ENCODE peak calls at places on chromosomes 13 and 19, in ten cellular contexts. P, R, H, N, Y, V, G, S, J and W are unnamed samples.

GRCh38 chr19:49387936-49388372 is at the start of gene KASH5:
- DNase-seq in P (no peak), R (no peak), H (peak; percentile 86), N (no peak), Y (peak; percentile 68), V (peak; percentile 83), G (no peak), S (peak; percentile 44), J (peak; percentile 72), W (no peak)

GRCh38 chr13:98664924-98665637 is 87.4 kb downstream of the SLC15A1 start:
- DNase-seq in P (no peak), R (no peak), H (no peak), N (no peak), Y (no peak), V (no peak), G (no peak), S (no peak), J (no peak), W (no peak)

GRCh38 chr19:14871619-14872230 is 14.2 kb downstream of the OR7A17 start:
- DNase-seq in P (peak; percentile 50), R (no peak), H (no peak), N (peak; percentile 0), Y (no peak), V (no peak), G (no peak), S (no peak), J (no peak), W (no peak)

GRCh38 chr19:17026041-17026658 is 460 bp downstream of the CPAMD8 start:
- DNase-seq in P (no peak), R (no peak), H (no peak), N (peak; percentile 28), Y (no peak), V (no peak), G (peak; percentile 44), S (peak; percentile 29), J (no peak), W (no peak)

GRCh38 chr19:12364391-12365093 is 941 bp downstream of the ZNF442 start:
- DNase-seq in P (peak; percentile 4), R (no peak), H (peak; percentile 13), N (peak; percentile 17), Y (peak; percentile 41), V (no peak), G (peak; percentile 33), S (peak; percentile 6), J (peak; percentile 15), W (peak; percentile 17)

GRCh38 chr13:100544866-100545683 is 43.5 kb downstream of the GGACT start:
- DNase-seq in P (no peak), R (no peak), H (peak; percentile 68), N (no peak), Y (no peak), V (peak; percentile 59), G (no peak), S (peak; percentile 93), J (peak; percentile 46), W (no peak)

GRCh38 chr13:47215741-47216140 is 318.9 kb upstream of the HTR2A start:
- DNase-seq in P (peak; percentile 38), R (peak; percentile 68), H (no peak), N (peak; percentile 97), Y (no peak), V (no peak), G (no peak), S (no peak), J (no peak), W (no peak)

GRCh38 chr13:112124100-112124499 is 57.2 kb downstream of the SOX1 start:
- DNase-seq in P (no peak), R (no peak), H (no peak), N (no peak), Y (no peak), V (no peak), G (no peak), S (no peak), J (no peak), W (no peak)

GRCh38 chr13:22061371-22061805 is 390.5 kb downstream of the FGF9 start:
- DNase-seq in P (no peak), R (no peak), H (no peak), N (peak; percentile 73), Y (no peak), V (no peak), G (no peak), S (no peak), J (no peak), W (no peak)

GRCh38 chr13:18212873-18213272 is 968.8 kb downstream of the TUBA3C start:
- DNase-seq in P (no peak), R (peak; percentile 4), H (no peak), N (peak; percentile 63), Y (no peak), V (no peak), G (no peak), S (peak; percentile 62), J (no peak), W (no peak)

GRCh38 chr19:38685666-38686529 is 38.4 kb downstream of the ACTN4 start:
- DNase-seq in P (peak; percentile 63), R (no peak), H (no peak), N (peak; percentile 85), Y (no peak), V (no peak), G (peak; percentile 80), S (no peak), J (no peak), W (peak; percentile 76)

GRCh38 chr13:99144306-99144705 is 56.3 kb upstream of the UBAC2 start:
- DNase-seq in P (no peak), R (no peak), H (no peak), N (no peak), Y (no peak), V (no peak), G (no peak), S (no peak), J (no peak), W (no peak)

GRCh38 chr13:41059466-41059865 is 1.8 kb upstream of the WBP4 start:
- DNase-seq in P (peak; percentile 35), R (no peak), H (no peak), N (no peak), Y (no peak), V (no peak), G (no peak), S (no peak), J (no peak), W (no peak)

GRCh38 chr19:12802267-12803106 is 618 bp downstream of the THSD8 start:
- DNase-seq in P (no peak), R (no peak), H (no peak), N (no peak), Y (peak; percentile 52), V (no peak), G (no peak), S (no peak), J (no peak), W (no peak)

GRCh38 chr19:3818918-3819317 is 32.7 kb upstream of the MATK start:
- DNase-seq in P (no peak), R (no peak), H (no peak), N (no peak), Y (no peak), V (no peak), G (no peak), S (no peak), J (no peak), W (no peak)

GRCh38 chr13:113471844-113472243 is 18.6 kb upstream of the ADPRHL1 start:
- DNase-seq in P (no peak), R (no peak), H (no peak), N (no peak), Y (peak; percentile 17), V (no peak), G (peak; percentile 24), S (no peak), J (no peak), W (no peak)
- H3K27ac ChIP-seq in P (no peak overlapping the region), R (no peak overlapping the region), H (peak overlapping the region; percentile 69), N (no peak overlapping the region), Y (no peak overlapping the region), V (no peak overlapping the region), G (no peak overlapping the region), S (no peak overlapping the region), J (peak overlapping the region; percentile 89), W (no peak overlapping the region)

GRCh38 chr13:23748591-23748990 is 140.6 kb downstream of the MIPEP start:
- DNase-seq in P (no peak), R (no peak), H (no peak), N (no peak), Y (no peak), V (no peak), G (no peak), S (no peak), J (no peak), W (peak; percentile 63)
- H3K27ac ChIP-seq in P (no peak overlapping the region), R (no peak overlapping the region), H (no peak overlapping the region), N (no peak overlapping the region), Y (no peak overlapping the region), V (no peak overlapping the region), G (no peak overlapping the region), S (no peak overlapping the region), J (no peak overlapping the region), W (peak overlapping the region; percentile 11)

GRCh38 chr13:48311223-48311622 is 7.7 kb downstream of the RB1 start:
- DNase-seq in P (no peak), R (no peak), H (no peak), N (no peak), Y (no peak), V (no peak), G (no peak), S (no peak), J (no peak), W (no peak)
- H3K27ac ChIP-seq in P (no peak overlapping the region), R (no peak overlapping the region), H (no peak overlapping the region), N (no peak overlapping the region), Y (no peak overlapping the region), V (no peak overlapping the region), G (no peak overlapping the region), S (no peak overlapping the region), J (no peak overlapping the region), W (no peak overlapping the region)

GRCh38 chr19:1395194-1396018 is 5.9 kb downstream of the GAMT start:
- DNase-seq in P (no peak), R (no peak), H (peak; percentile 48), N (no peak), Y (no peak), V (peak; percentile 86), G (no peak), S (no peak), J (no peak), W (no peak)

GRCh38 chr19:1392939-1393530 is 8.3 kb downstream of the GAMT start:
- DNase-seq in P (no peak), R (no peak), H (no peak), N (no peak), Y (no peak), V (no peak), G (no peak), S (no peak), J (no peak), W (no peak)

GRCh38 chr19:1392407-1392806 is 8.7 kb downstream of the NDUFS7 start:
- DNase-seq in P (no peak), R (no peak), H (no peak), N (no peak), Y (no peak), V (no peak), G (no peak), S (no peak), J (no peak), W (no peak)

GRCh38 chr19:1394252-1395193 is 6.8 kb downstream of the GAMT start:
- DNase-seq in P (peak; percentile 42), R (no peak), H (no peak), N (no peak), Y (no peak), V (peak; percentile 57), G (no peak), S (no peak), J (no peak), W (no peak)

DNA sequence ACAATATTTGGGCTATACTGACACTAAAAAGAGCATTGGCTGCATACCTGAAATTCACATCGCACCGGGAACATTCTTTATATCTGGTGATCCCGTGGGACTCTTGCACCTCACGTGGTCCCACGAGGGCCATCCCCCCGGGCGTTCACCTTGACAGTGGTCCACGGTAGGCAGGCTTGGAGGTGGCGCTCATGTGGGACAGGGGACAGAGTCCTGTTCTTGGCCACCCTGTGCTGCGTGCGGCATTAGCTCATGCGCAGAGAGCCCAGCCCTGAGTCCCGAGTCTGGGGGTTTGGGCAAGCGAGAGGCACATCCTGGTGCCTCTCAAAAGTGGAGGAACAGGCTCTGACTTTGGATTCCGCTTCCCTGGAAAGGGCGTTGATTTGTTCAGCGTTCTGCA is 7.5 kb downstream of the GAMT start:
- DNase-seq in P (no peak), R (no peak), H (no peak), N (no peak), Y (no peak), V (no peak), G (no peak), S (no peak), J (no peak), W (no peak)
- H3K27ac ChIP-seq in P (no peak overlapping the region), R (no peak overlapping the region), H (no peak overlapping the region), N (no peak overlapping the region), Y (no peak overlapping the region), V (no peak overlapping the region), G (peak overlapping the region; percentile 13), S (no peak overlapping the region), J (no peak overlapping the region), W (no peak overlapping the region)